ENCODE peak calls at places on chromosomes 11 and 22, in seven cellular contexts. S is GM04504, L is Calu3, Q is NCI-H1092, R is AG10803, U is astrocyte, B is HCT116. D is an unnamed sample.

GRCh38 chr11:27471588-27472397 is 797 bp downstream of the LGR4 start:
- DNase-seq in Q (peak), U (no peak), S (no peak), L (peak), R (no peak), B (no peak), D (no peak)

GRCh38 chr22:37896181-37896592 is 9.9 kb upstream of the MICALL1 start:
- DNase-seq in B (no peak), L (peak), R (no peak), S (no peak), Q (no peak), U (no peak), D (peak)

GRCh38 chr11:119414734-119415133 is 8.2 kb downstream of the THY1 start:
- DNase-seq in U (no peak), B (no peak), S (no peak), L (no peak), R (no peak), Q (no peak), D (no peak)

GRCh38 chr22:42298746-42299145 is 28.3 kb upstream of the TCF20 start:
- DNase-seq in B (no peak), U (no peak), R (no peak), S (no peak), L (no peak), Q (no peak), D (no peak)

GRCh38 chr11:114082415-114082748 is 22.9 kb downstream of the ZBTB16 start:
- DNase-seq in R (no peak), L (no peak), Q (no peak), B (no peak), S (no peak), U (no peak), D (no peak)

GRCh38 chr11:111906680-111907079 is 4.9 kb downstream of the CRYAB start:
- DNase-seq in S (no peak), L (no peak), U (no peak), Q (no peak), B (no peak), R (no peak), D (no peak)

GRCh38 chr11:27040302-27041115 is at the start of gene BBOX1:
- DNase-seq in Q (no peak), B (no peak), L (peak), R (no peak), S (no peak), U (no peak), D (peak)

GRCh38 chr22:25236417-25236816 is 17.0 kb downstream of the CRYBB2 start:
- DNase-seq in Q (no peak), R (no peak), L (no peak), B (no peak), S (no peak), U (no peak), D (no peak)

GRCh38 chr11:119482561-119483001 is 59.6 kb upstream of the THY1 start:
- DNase-seq in R (no peak), U (no peak), S (no peak), L (no peak), B (no peak), Q (no peak), D (no peak)

GRCh38 chr11:90722552-90723190 is 499.8 kb upstream of the CHORDC1 start:
- DNase-seq in R (no peak), S (no peak), Q (no peak), B (no peak), U (no peak), L (no peak), D (no peak)

GRCh38 chr11:22785251-22785650 is 44.4 kb downstream of the SVIP start:
- DNase-seq in U (peak), Q (no peak), S (no peak), R (no peak), B (no peak), L (peak), D (no peak)